ENCODE peak calls at places on chromosomes 13 and 19, in seven cellular contexts. C is heart left ventricle, E is foreskin fibroblast, I is retinal pigment epithelial cell, K is HCT116, Q is neural progenitor cell, N is lower leg skin. U is an unnamed sample.

GRCh38 chr13:27621116-27621365 is 651 bp upstream of the POLR1D start:
- DNase-seq in E (no peak), N (no peak), K (peak; percentile 40), C (no peak), Q (no peak), I (no peak), U (no peak)

GRCh38 chr13:76856141-76856571 is 30.0 kb downstream of the KCTD12 start:
- DNase-seq in N (no peak), E (peak; percentile 59), Q (no peak), I (no peak), K (no peak), C (no peak), U (no peak)

GRCh38 chr13:28047784-28048388 is 52.5 kb downstream of the FLT3 start:
- DNase-seq in E (no peak), I (no peak), K (peak; percentile 3), Q (no peak), N (no peak), C (no peak), U (no peak)

GRCh38 chr13:44373601-44374347 is at the start of gene SERP2:
- DNase-seq in E (no peak), C (peak; percentile 36), N (no peak), Q (peak; percentile 84), I (no peak), K (no peak), U (peak; percentile 69)

GRCh38 chr13:47997384-47997783 is 3.7 kb downstream of the SUCLA2 start:
- DNase-seq in Q (no peak), E (no peak), K (no peak), N (no peak), C (no peak), I (no peak), U (no peak)

GRCh38 chr13:114148521-114148855 is 16.1 kb upstream of the RASA3 start:
- DNase-seq in E (no peak), I (no peak), Q (no peak), C (peak; percentile 8), K (no peak), N (no peak), U (no peak)

GRCh38 chr13:48624858-48625257 is 28.9 kb upstream of the CYSLTR2 start:
- DNase-seq in C (no peak), K (no peak), N (no peak), Q (no peak), E (peak; percentile 2), I (no peak), U (no peak)

GRCh38 chr19:13118424-13119193 is 545 bp downstream of the NACC1 start:
- DNase-seq in C (peak; percentile 38), N (no peak), K (no peak), E (no peak), I (no peak), Q (peak; percentile 93), U (no peak)

GRCh38 chr19:2661615-2662014 is 40.9 kb downstream of the GNG7 start:
- DNase-seq in E (no peak), I (no peak), K (peak; percentile 22), Q (no peak), C (no peak), N (no peak), U (no peak)

GRCh38 chr13:46866150-46866549 is 30.7 kb downstream of the HTR2A start:
- DNase-seq in E (peak; percentile 65), K (no peak), C (peak; percentile 13), Q (peak; percentile 4), I (peak; percentile 98), N (peak; percentile 16), U (no peak)

GRCh38 chr19:19421326-19421725 is 15.9 kb downstream of the GATAD2A start:
- DNase-seq in N (no peak), K (no peak), C (no peak), Q (no peak), I (no peak), E (no peak), U (no peak)
- H3K4me3 ChIP-seq in N (no peak overlapping the region), K (no peak overlapping the region), C (no peak overlapping the region), Q (no peak overlapping the region), I (no peak overlapping the region), E (no peak overlapping the region), U (no peak overlapping the region)

GRCh38 chr13:33262997-33263396 is 22.6 kb downstream of the STARD13 start:
- DNase-seq in E (no peak), K (no peak), C (no peak), Q (no peak), N (no peak), I (no peak), U (peak; percentile 47)
- TF ChIP-seq CTCF in E (no peak), K (no peak), C (no peak), Q (no peak), N (no peak), I (peak; percentile 21), U (peak; percentile 35)

DNA sequence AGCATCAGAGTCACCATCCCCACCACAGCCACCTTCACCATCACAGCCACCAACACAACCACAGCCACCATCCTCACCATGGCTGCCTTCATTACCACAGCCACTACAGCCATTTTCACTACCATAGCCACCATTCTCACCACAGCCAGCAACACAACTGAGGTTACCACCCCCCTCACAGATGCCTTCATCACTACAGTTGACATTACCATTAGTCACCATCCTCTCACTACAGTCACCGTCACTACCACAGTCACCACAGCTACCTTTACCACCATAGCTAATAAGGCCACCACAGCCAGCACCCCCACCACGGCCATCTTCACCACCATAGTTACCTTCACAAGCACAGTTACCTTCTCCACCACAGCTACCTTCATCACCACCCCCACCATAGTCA is 269.6 kb downstream of the DNAJC15 start:
- DNase-seq in N (no peak), Q (no peak), K (no peak), I (no peak), E (no peak), C (no peak), U (no peak)
- H3K4me3 ChIP-seq in N (no peak overlapping the region), Q (no peak overlapping the region), K (no peak overlapping the region), I (no peak overlapping the region), E (no peak overlapping the region), C (no peak overlapping the region), U (no peak overlapping the region)

DNA sequence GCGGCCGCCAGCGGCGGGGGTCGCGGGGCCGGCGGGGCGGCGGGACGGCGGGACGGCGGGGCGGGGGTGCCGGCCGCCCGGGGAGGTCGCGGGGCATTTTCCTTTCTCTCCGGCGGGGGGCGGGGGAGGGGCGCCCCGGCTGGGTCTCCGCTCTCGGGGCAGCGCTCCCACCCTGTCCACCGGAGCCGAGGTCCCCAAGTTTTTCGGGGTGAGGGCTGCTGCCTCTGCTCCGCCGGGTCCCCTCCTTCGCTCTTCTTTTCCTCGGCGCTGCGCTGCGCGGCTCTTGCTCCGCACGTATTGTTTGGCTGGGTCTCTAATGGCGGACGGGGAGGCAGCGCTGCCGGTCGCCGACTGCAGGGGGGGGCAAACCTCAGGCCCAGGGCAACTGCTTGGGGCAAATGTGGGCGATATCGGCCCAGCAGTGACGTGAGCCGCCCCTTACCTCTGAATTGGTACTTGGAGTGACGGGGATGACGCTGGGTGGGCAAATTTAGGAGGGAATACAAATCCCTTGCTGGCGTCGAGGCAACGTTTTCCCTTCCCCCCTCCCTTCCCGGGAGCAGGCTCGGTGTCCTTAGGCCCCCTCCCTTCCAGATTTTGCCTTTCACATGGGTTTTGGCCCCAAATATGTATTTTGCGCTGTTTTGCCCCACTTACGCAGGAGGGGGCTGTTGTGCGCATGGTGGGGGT is 759 bp downstream of the ZMYM2 start:
- DNase-seq in C (peak; percentile 54), E (peak; percentile 35), K (peak; percentile 8), N (peak; percentile 48), I (no peak), Q (peak; percentile 81), U (peak; percentile 47)
- TF ChIP-seq CTCF in C (no peak), E (peak; percentile 1), K (no peak), N (no peak), I (no peak), Q (no peak), U (peak; percentile 37)

GRCh38 chr13:32125221-32125621 is 93.6 kb downstream of the FRY start:
- DNase-seq in I (no peak), N (peak; percentile 23), E (peak; percentile 64), C (no peak), Q (no peak), K (no peak), U (no peak)

GRCh38 chr13:32126756-32127155 is 95.2 kb downstream of the FRY start:
- DNase-seq in K (no peak), C (no peak), E (no peak), I (no peak), N (no peak), Q (no peak), U (no peak)

GRCh38 chr13:32126298-32126697 is 94.7 kb downstream of the FRY start:
- DNase-seq in E (no peak), N (no peak), K (no peak), C (no peak), I (no peak), Q (no peak), U (no peak)

GRCh38 chr13:32124743-32125142 is 93.2 kb downstream of the FRY start:
- DNase-seq in N (no peak), C (no peak), I (no peak), E (no peak), K (no peak), Q (no peak), U (no peak)

DNA sequence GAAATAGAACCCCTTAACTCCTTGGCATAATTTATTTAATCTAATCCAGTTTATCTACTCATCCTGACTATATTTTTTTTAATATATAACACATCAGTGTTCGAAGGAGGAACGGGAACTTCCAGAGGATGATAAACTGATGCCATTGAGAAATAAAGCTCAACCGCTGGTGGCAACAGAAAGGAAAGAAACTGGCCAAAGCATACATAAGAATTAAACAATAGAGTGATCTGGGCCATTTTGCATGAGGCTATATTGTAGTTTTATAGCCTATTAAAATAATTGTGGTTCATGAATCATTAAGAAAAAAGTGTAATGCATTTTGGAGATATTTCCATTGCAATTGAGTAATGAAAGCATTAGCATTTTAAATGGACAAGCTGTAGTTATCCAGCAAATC is 94.2 kb downstream of the FRY start:
- DNase-seq in K (no peak), N (no peak), Q (no peak), E (no peak), I (no peak), C (no peak), U (no peak)
- H3K4me3 ChIP-seq in K (no peak overlapping the region), N (no peak overlapping the region), Q (no peak overlapping the region), E (no peak overlapping the region), I (no peak overlapping the region), C (no peak overlapping the region), U (no peak overlapping the region)

GRCh38 chr19:17469371-17470203 is 737 bp upstream of the SLC27A1 start:
- DNase-seq in I (no peak), Q (peak; percentile 99), N (peak; percentile 97), K (peak; percentile 96), C (peak; percentile 96), E (peak; percentile 95), U (peak; percentile 86)

GRCh38 chr19:17469092-17469370 is 1.3 kb upstream of the SLC27A1 start:
- DNase-seq in I (no peak), Q (no peak), C (no peak), K (no peak), E (no peak), N (no peak), U (no peak)

GRCh38 chr19:17466487-17466850 is 3.9 kb upstream of the SLC27A1 start:
- DNase-seq in C (no peak), E (no peak), N (no peak), K (no peak), I (no peak), Q (no peak), U (no peak)

GRCh38 chr19:17468302-17469091 is 1.8 kb upstream of the SLC27A1 start:
- DNase-seq in I (no peak), C (peak; percentile 85), E (peak; percentile 27), K (no peak), N (peak; percentile 52), Q (peak; percentile 41), U (no peak)

GRCh38 chr19:17467471-17468301 is 2.6 kb upstream of the SLC27A1 start:
- DNase-seq in I (no peak), E (no peak), N (no peak), K (no peak), C (no peak), Q (no peak), U (no peak)
- TF ChIP-seq CTCF in I (no peak), E (no peak), N (no peak), K (no peak), C (no peak), Q (no peak), U (no peak)

U was measured in dorsolateral prefrontal cortex.